ENCODE peak calls at places on chromosomes 5 and 9, in eight cellular contexts. R is tibial artery; M is AG08396; T is left lobe of liver; B is mucosa of descending colon; J is activated gamma-delta T cell treated with anti-CD3 and anti-CD28 coated beads, Interleukin-2, amount 50 U/mL, for 16 hours; A is KG1; G is GM23248. K is an unnamed sample.

GRCh38 chr9:3873818-3874217 is 348.0 kb upstream of the RFX3 start:
- DNase-seq in A (no peak), M (no peak), J (no peak), B (no peak), R (no peak), G (peak), T (no peak), K (no peak)

GRCh38 chr9:70389642-70390266 is 24.7 kb downstream of the KLF9 start:
- DNase-seq in M (peak), T (no peak), G (peak), A (no peak), R (no peak), J (no peak), B (no peak), K (peak)

GRCh38 chr5:150358261-150359095 is 981 bp downstream of the TCOF1 start:
- DNase-seq in R (no peak), G (peak), J (no peak), A (no peak), T (no peak), M (no peak), B (no peak), K (peak)

GRCh38 chr5:14545308-14545707 is 36.3 kb upstream of the OTULINL start:
- DNase-seq in T (no peak), R (no peak), J (no peak), G (no peak), B (no peak), A (no peak), M (no peak), K (no peak)

GRCh38 chr5:6496207-6496584 is 47.5 kb downstream of the UBE2QL1 start:
- DNase-seq in B (no peak), T (no peak), G (no peak), J (no peak), M (no peak), A (no peak), R (no peak), K (no peak)

GRCh38 chr5:57592236-57592635 is 109.6 kb upstream of the ACTBL2 start:
- DNase-seq in M (no peak), R (no peak), G (no peak), J (no peak), B (no peak), A (no peak), T (no peak), K (no peak)

GRCh38 chr9:118829334-118829733 is 539.9 kb downstream of the BRINP1 start:
- DNase-seq in T (no peak), J (no peak), M (peak), A (no peak), G (peak), B (no peak), R (no peak), K (peak)

GRCh38 chr5:71982717-71983395 is 124.4 kb upstream of the MAP1B start:
- DNase-seq in J (no peak), M (no peak), G (no peak), T (no peak), B (no peak), R (no peak), A (no peak), K (no peak)

K was measured in astrocyte of the hippocampus.